ENCODE peak calls at places on chromosomes 6 and 20, in five cellular contexts. One of them, this sample, is unnamed.

GRCh38 chr6:24480705-24481104 is 8.7 kb downstream of the GPLD1 start:
- DNase-seq in A549: no peak
- DNase-seq in endothelial cell of umbilical vein: no peak
- DNase-seq in GM12891: no peak
- DNase-seq in heart left ventricle: no peak
- DNase-seq in this sample: no peak

GRCh38 chr6:127775371-127775770 is 125.5 kb downstream of the THEMIS start:
- DNase-seq in A549: no peak
- DNase-seq in endothelial cell of umbilical vein: no peak
- DNase-seq in heart left ventricle: no peak
- DNase-seq in GM12891: no peak
- DNase-seq in this sample: no peak

GRCh38 chr6:70375166-70375565 is 38.1 kb upstream of the FAM135A start:
- DNase-seq in heart left ventricle: no peak
- DNase-seq in endothelial cell of umbilical vein: no peak
- DNase-seq in A549: no peak
- DNase-seq in GM12891: no peak
- DNase-seq in this sample: no peak

GRCh38 chr6:153312633-153313032 is 181.6 kb upstream of the RGS17 start:
- DNase-seq in endothelial cell of umbilical vein: peak; percentile 55
- DNase-seq in A549: peak; percentile 70
- DNase-seq in heart left ventricle: no peak
- DNase-seq in GM12891: no peak
- DNase-seq in this sample: no peak

GRCh38 chr6:166286831-166287271 is 21.3 kb downstream of the PRR18 start:
- DNase-seq in A549: no peak
- DNase-seq in heart left ventricle: no peak
- DNase-seq in GM12891: no peak
- DNase-seq in endothelial cell of umbilical vein: no peak
- DNase-seq in this sample: no peak

GRCh38 chr20:3911956-3912355 is 22.8 kb downstream of the PANK2 start:
- DNase-seq in heart left ventricle: no peak
- DNase-seq in endothelial cell of umbilical vein: no peak
- DNase-seq in A549: no peak
- DNase-seq in GM12891: no peak
- DNase-seq in this sample: no peak

GRCh38 chr20:38961530-38962043 is 557 bp upstream of the DHX35 start:
- DNase-seq in A549: peak; percentile 12
- DNase-seq in GM12891: no peak
- DNase-seq in heart left ventricle: no peak
- DNase-seq in endothelial cell of umbilical vein: no peak
- DNase-seq in this sample: no peak

GRCh38 chr6:42316390-42316970 is 98.8 kb upstream of the MRPS10 start:
- DNase-seq in A549: peak; percentile 66
- DNase-seq in endothelial cell of umbilical vein: peak; percentile 19
- DNase-seq in GM12891: no peak
- DNase-seq in heart left ventricle: no peak
- DNase-seq in this sample: no peak

GRCh38 chr6:136208783-136209182 is 41.3 kb downstream of the MTFR2 start:
- DNase-seq in GM12891: no peak
- DNase-seq in heart left ventricle: no peak
- DNase-seq in endothelial cell of umbilical vein: no peak
- DNase-seq in A549: no peak
- DNase-seq in this sample: no peak

GRCh38 chr20:25276533-25277050 is 28.7 kb downstream of the PYGB start:
- DNase-seq in heart left ventricle: peak; percentile 14
- DNase-seq in GM12891: no peak
- DNase-seq in endothelial cell of umbilical vein: no peak
- DNase-seq in A549: no peak
- DNase-seq in this sample: no peak

GRCh38 chr6:89214197-89214596 is 3.0 kb downstream of the GABRR1 start:
- DNase-seq in endothelial cell of umbilical vein: no peak
- DNase-seq in A549: no peak
- DNase-seq in heart left ventricle: no peak
- DNase-seq in GM12891: no peak
- DNase-seq in this sample: no peak

GRCh38 chr6:155117266-155117665 is 122.2 kb downstream of the TIAM2 start:
- DNase-seq in GM12891: no peak
- DNase-seq in endothelial cell of umbilical vein: no peak
- DNase-seq in A549: no peak
- DNase-seq in heart left ventricle: no peak
- DNase-seq in this sample: no peak

GRCh38 chr20:1426231-1426849 is 33.5 kb upstream of the FKBP1A start:
- DNase-seq in heart left ventricle: no peak
- DNase-seq in endothelial cell of umbilical vein: no peak
- DNase-seq in A549: no peak
- DNase-seq in GM12891: no peak
- DNase-seq in this sample: no peak

GRCh38 chr6:164097557-164098398 is 683.3 kb downstream of the QKI start:
- DNase-seq in A549: no peak
- DNase-seq in GM12891: no peak
- DNase-seq in heart left ventricle: peak; percentile 59
- DNase-seq in endothelial cell of umbilical vein: peak; percentile 94
- DNase-seq in this sample: no peak

GRCh38 chr20:2872304-2873009 is 824 bp upstream of the PTPRA start:
- DNase-seq in endothelial cell of umbilical vein: peak; percentile 64
- DNase-seq in GM12891: peak; percentile 55
- DNase-seq in heart left ventricle: peak; percentile 56
- DNase-seq in A549: peak; percentile 71
- DNase-seq in this sample: no peak

GRCh38 chr6:20211941-20212391 is 303 bp downstream of the MBOAT1 start:
- DNase-seq in endothelial cell of umbilical vein: no peak
- DNase-seq in A549: peak; percentile 46
- DNase-seq in GM12891: no peak
- DNase-seq in heart left ventricle: no peak
- DNase-seq in this sample: no peak

GRCh38 chr20:35595901-35596300 is 19.7 kb upstream of the SPAG4 start:
- DNase-seq in A549: no peak
- DNase-seq in GM12891: no peak
- DNase-seq in endothelial cell of umbilical vein: no peak
- DNase-seq in heart left ventricle: no peak
- DNase-seq in this sample: no peak

GRCh38 chr6:49979584-49979983 is 10.2 kb upstream of the DEFB113 start:
- DNase-seq in heart left ventricle: no peak
- DNase-seq in endothelial cell of umbilical vein: no peak
- DNase-seq in GM12891: no peak
- DNase-seq in A549: no peak
- DNase-seq in this sample: no peak

GRCh38 chr20:46731770-46732169 is 22.3 kb downstream of the SLC2A10 start:
- DNase-seq in endothelial cell of umbilical vein: no peak
- DNase-seq in A549: no peak
- DNase-seq in GM12891: no peak
- DNase-seq in heart left ventricle: no peak
- DNase-seq in this sample: no peak

GRCh38 chr6:143099647-143100046 is 39.0 kb downstream of the AIG1 start:
- DNase-seq in GM12891: no peak
- DNase-seq in heart left ventricle: no peak
- DNase-seq in A549: no peak
- DNase-seq in endothelial cell of umbilical vein: no peak
- DNase-seq in this sample: no peak

GRCh38 chr6:27922949-27923348 is 10.8 kb upstream of the OR2B2 start:
- DNase-seq in endothelial cell of umbilical vein: no peak
- DNase-seq in A549: no peak
- DNase-seq in heart left ventricle: no peak
- DNase-seq in GM12891: no peak
- DNase-seq in this sample: no peak

GRCh38 chr20:18566892-18567738 is at the start of gene SMIM26:
- DNase-seq in A549: peak; percentile 96
- DNase-seq in GM12891: peak; percentile 83
- DNase-seq in heart left ventricle: peak; percentile 97
- DNase-seq in endothelial cell of umbilical vein: peak; percentile 81
- DNase-seq in this sample: peak; percentile 85
- TF ChIP-seq POLR2A in A549: peak; percentile 92
- TF ChIP-seq POLR2A in GM12891: peak; percentile 91
- TF ChIP-seq POLR2A in heart left ventricle: peak; percentile 60
- TF ChIP-seq POLR2A in endothelial cell of umbilical vein: peak; percentile 91
- TF ChIP-seq POLR2A in this sample: peak; percentile 93

GRCh38 chr6:57173886-57174510 is 1.9 kb downstream of the BAG2 start:
- DNase-seq in endothelial cell of umbilical vein: peak; percentile 27
- DNase-seq in GM12891: no peak
- DNase-seq in A549: peak; percentile 56
- DNase-seq in heart left ventricle: no peak
- DNase-seq in this sample: peak; percentile 52
- TF ChIP-seq POLR2A in endothelial cell of umbilical vein: no peak
- TF ChIP-seq POLR2A in GM12891: no peak
- TF ChIP-seq POLR2A in A549: no peak
- TF ChIP-seq POLR2A in heart left ventricle: no peak
- TF ChIP-seq POLR2A in this sample: no peak

GRCh38 chr20:13995086-13995665 is at the start of gene MACROD2:
- DNase-seq in GM12891: no peak
- DNase-seq in endothelial cell of umbilical vein: peak; percentile 94
- DNase-seq in A549: peak; percentile 97
- DNase-seq in heart left ventricle: peak; percentile 81
- DNase-seq in this sample: no peak
- TF ChIP-seq POLR2A in GM12891: no peak
- TF ChIP-seq POLR2A in endothelial cell of umbilical vein: no peak
- TF ChIP-seq POLR2A in A549: peak; percentile 40
- TF ChIP-seq POLR2A in heart left ventricle: peak; percentile 66
- TF ChIP-seq POLR2A in this sample: no peak

GRCh38 chr6:31575952-31576684 is 753 bp downstream of the TNF start:
- DNase-seq in endothelial cell of umbilical vein: no peak
- DNase-seq in heart left ventricle: no peak
- DNase-seq in A549: no peak
- DNase-seq in GM12891: no peak
- DNase-seq in this sample: no peak

GRCh38 chr6:31575335-31575901 is at the start of gene TNF:
- DNase-seq in A549: no peak
- DNase-seq in endothelial cell of umbilical vein: no peak
- DNase-seq in GM12891: peak; percentile 66
- DNase-seq in heart left ventricle: peak; percentile 66
- DNase-seq in this sample: no peak

GRCh38 chr6:31573239-31574105 is 1.4 kb downstream of the LTA start:
- DNase-seq in A549: no peak
- DNase-seq in endothelial cell of umbilical vein: no peak
- DNase-seq in heart left ventricle: no peak
- DNase-seq in GM12891: no peak
- DNase-seq in this sample: no peak

GRCh38 chr6:31572041-31572911 is at the start of gene LTA:
- DNase-seq in A549: no peak
- DNase-seq in endothelial cell of umbilical vein: no peak
- DNase-seq in heart left ventricle: no peak
- DNase-seq in GM12891: no peak
- DNase-seq in this sample: no peak

DNA sequence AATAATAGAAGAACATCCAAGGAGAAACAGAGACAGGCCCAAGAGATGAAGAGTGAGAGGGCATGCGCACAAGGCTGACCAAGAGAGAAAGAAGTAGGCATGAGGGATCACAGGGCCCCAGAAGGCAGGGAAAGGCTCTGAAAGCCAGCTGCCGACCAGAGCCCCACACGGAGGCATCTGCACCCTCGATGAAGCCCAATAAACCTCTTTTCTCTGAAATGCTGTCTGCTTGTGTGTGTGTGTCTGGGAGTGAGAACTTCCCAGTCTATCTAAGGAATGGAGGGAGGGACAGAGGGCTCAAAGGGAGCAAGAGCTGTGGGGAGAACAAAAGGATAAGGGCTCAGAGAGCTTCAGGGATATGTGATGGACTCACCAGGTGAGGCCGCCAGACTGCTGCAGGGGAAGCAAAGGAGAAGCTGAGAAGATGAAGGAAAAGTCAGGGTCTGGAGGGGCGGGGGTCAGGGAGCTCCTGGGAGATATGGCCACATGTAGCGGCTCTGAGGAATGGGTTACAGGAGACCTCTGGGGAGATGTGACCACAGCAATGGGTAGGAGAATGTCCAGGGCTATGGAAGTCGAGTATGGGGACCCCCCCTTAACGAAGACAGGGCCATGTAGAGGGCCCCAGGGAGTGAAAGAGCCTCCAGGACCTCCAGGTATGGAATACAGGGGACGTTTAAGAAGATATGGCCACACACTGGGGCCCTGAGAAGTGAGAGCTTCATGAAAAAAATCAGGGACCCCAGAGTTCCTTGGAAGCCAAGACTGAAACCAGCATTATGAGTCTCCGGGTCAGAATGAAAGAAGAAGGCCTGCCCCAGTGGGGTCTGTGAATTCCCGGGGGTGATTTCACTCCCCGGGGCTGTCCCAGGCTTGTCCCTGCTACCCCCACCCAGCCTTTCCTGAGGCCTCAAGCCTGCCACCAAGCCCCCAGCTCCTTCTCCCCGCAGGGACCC is 981 bp upstream of the TNF start:
- DNase-seq in heart left ventricle: no peak
- DNase-seq in GM12891: no peak
- DNase-seq in endothelial cell of umbilical vein: no peak
- DNase-seq in A549: no peak
- DNase-seq in this sample: no peak
- TF ChIP-seq POLR2A in heart left ventricle: no peak
- TF ChIP-seq POLR2A in GM12891: peak; percentile 22
- TF ChIP-seq POLR2A in endothelial cell of umbilical vein: no peak
- TF ChIP-seq POLR2A in A549: no peak
- TF ChIP-seq POLR2A in this sample: no peak

GRCh38 chr6:144285798-144286502 is 815 bp downstream of the UTRN start:
- DNase-seq in endothelial cell of umbilical vein: peak; percentile 74
- DNase-seq in GM12891: peak; percentile 33
- DNase-seq in A549: peak; percentile 59
- DNase-seq in heart left ventricle: peak; percentile 82
- DNase-seq in this sample: peak; percentile 14

GRCh38 chr6:144284474-144284752 is 722 bp upstream of the UTRN start:
- DNase-seq in GM12891: no peak
- DNase-seq in endothelial cell of umbilical vein: no peak
- DNase-seq in heart left ventricle: no peak
- DNase-seq in A549: no peak
- DNase-seq in this sample: no peak

GRCh38 chr6:144283781-144284473 is 1.2 kb upstream of the UTRN start:
- DNase-seq in GM12891: no peak
- DNase-seq in heart left ventricle: no peak
- DNase-seq in A549: no peak
- DNase-seq in endothelial cell of umbilical vein: peak; percentile 64
- DNase-seq in this sample: no peak

GRCh38 chr6:144285548-144285797 is 338 bp downstream of the UTRN start:
- DNase-seq in endothelial cell of umbilical vein: no peak
- DNase-seq in GM12891: peak; percentile 20
- DNase-seq in A549: peak; percentile 22
- DNase-seq in heart left ventricle: no peak
- DNase-seq in this sample: no peak

DNA sequence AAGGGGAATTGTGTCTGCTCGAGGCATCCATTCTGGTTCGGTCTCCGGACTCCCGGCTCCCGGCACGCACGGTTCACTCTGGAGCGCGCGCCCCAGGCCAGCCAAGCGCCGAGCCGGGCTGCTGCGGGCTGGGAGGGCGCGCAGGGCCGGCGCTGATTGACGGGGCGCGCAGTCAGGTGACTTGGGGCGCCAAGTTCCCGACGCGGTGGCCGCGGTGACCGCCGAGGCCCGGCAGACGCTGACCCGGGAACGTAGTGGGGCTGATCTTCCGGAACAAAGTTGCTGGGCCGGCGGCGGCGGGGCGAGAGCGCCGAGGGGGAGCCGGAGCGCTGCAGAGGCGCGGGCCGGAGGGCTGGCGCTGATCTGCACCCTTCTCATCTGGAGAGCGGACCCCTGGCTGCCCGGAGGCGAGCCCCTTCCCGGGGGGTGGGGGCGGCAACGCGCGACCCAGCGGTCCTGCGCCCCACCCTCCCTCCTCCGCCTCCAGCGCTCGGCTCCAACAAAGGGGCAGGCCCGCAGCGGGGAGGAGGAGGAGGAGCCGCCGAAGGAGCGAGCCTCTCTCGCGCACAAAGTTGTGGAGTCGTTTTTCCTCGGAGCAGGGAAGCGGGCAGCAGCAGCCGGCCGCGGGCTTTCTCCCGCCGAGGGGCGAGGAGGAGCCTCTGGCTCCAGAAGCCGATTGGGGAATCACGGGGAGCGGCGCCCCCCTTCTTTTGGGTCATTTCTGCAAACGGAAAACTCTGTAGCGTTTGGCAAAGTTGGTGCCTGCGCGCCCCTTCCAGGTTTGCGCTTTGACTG is at the start of gene UTRN:
- DNase-seq in endothelial cell of umbilical vein: peak; percentile 83
- DNase-seq in GM12891: peak; percentile 55
- DNase-seq in heart left ventricle: peak; percentile 88
- DNase-seq in A549: peak; percentile 80
- DNase-seq in this sample: peak; percentile 39
- TF ChIP-seq POLR2A in endothelial cell of umbilical vein: peak; percentile 73
- TF ChIP-seq POLR2A in GM12891: no peak
- TF ChIP-seq POLR2A in heart left ventricle: peak; percentile 60
- TF ChIP-seq POLR2A in A549: no peak
- TF ChIP-seq POLR2A in this sample: peak; percentile 55